ENCODE peak calls at places on chromosomes 11 and 22, in eight cellular contexts. P is thoracic aorta, L is skeletal muscle cell, W is A549, B is right atrium auricular region, T is lower leg skin, Q is AG09309, Z is psoas muscle. H is an unnamed sample.

GRCh38 chr11:106077609-106078517 is at the start of gene AASDHPPT:
- DNase-seq in Q (no peak), W (peak; percentile 1), B (no peak), Z (no peak), L (no peak), T (no peak), P (no peak), H (peak; percentile 28)

GRCh38 chr22:46071451-46072029 is 78.8 kb upstream of the PPARA start:
- DNase-seq in T (peak; percentile 92), P (peak; percentile 72), W (no peak), Z (peak; percentile 97), B (peak; percentile 91), L (peak; percentile 77), Q (peak; percentile 84), H (peak; percentile 77)

GRCh38 chr22:45807156-45807915 is 135.7 kb downstream of the ATXN10 start:
- DNase-seq in L (no peak), P (no peak), Z (no peak), Q (no peak), B (no peak), W (no peak), T (no peak), H (no peak)

GRCh38 chr11:126564588-126564987 is 209.1 kb downstream of the ST3GAL4 start:
- DNase-seq in L (no peak), P (no peak), Q (no peak), B (no peak), T (no peak), W (no peak), Z (no peak), H (no peak)

GRCh38 chr22:17429516-17429915 is 60.3 kb downstream of the CECR2 start:
- DNase-seq in B (no peak), W (no peak), Z (no peak), P (no peak), Q (no peak), L (no peak), T (no peak), H (no peak)

GRCh38 chr11:111105566-111105965 is 140.0 kb upstream of the POU2AF2 start:
- DNase-seq in P (no peak), L (peak; percentile 31), Z (no peak), B (no peak), Q (peak; percentile 11), W (no peak), T (no peak), H (no peak)

GRCh38 chr11:115159122-115159665 is 345.0 kb downstream of the CADM1 start:
- DNase-seq in P (no peak), Z (no peak), B (no peak), Q (no peak), T (no peak), W (no peak), L (no peak), H (no peak)

GRCh38 chr11:59822989-59823566 is 12.5 kb upstream of the MRPL16 start:
- DNase-seq in Q (peak; percentile 20), Z (no peak), T (peak; percentile 23), L (no peak), W (peak; percentile 32), P (no peak), B (no peak), H (peak; percentile 72)

GRCh38 chr11:73999581-74000306 is 9.1 kb downstream of the UCP3 start:
- DNase-seq in L (no peak), W (no peak), B (no peak), P (no peak), Q (no peak), T (no peak), Z (no peak), H (no peak)

GRCh38 chr22:19290400-19291217 is 910 bp downstream of the CLTCL1 start:
- DNase-seq in P (no peak), Q (no peak), T (no peak), B (no peak), W (no peak), L (no peak), Z (peak; percentile 67), H (peak; percentile 4)

GRCh38 chr22:27835446-27835845 is 33.9 kb upstream of the MN1 start:
- DNase-seq in P (no peak), W (no peak), Q (no peak), T (no peak), L (no peak), B (no peak), Z (no peak), H (no peak)

GRCh38 chr22:24994070-24994763 is 41.7 kb downstream of the KIAA1671 start:
- DNase-seq in B (no peak), Z (no peak), Q (no peak), P (no peak), T (no peak), L (no peak), W (no peak), H (peak; percentile 98)

GRCh38 chr22:34068011-34068410 is 147.7 kb upstream of the LARGE1 start:
- DNase-seq in P (no peak), T (no peak), Z (no peak), B (no peak), Q (no peak), W (no peak), L (no peak), H (no peak)

GRCh38 chr22:45483918-45484499 is 18.7 kb upstream of the FBLN1 start:
- DNase-seq in Z (no peak), B (no peak), P (no peak), L (no peak), T (no peak), Q (no peak), W (no peak), H (no peak)

GRCh38 chr11:34732831-34733230 is 111.9 kb downstream of the EHF start:
- DNase-seq in Q (no peak), Z (no peak), W (no peak), T (no peak), P (no peak), L (no peak), B (no peak), H (no peak)

GRCh38 chr11:88709567-88709966 is 356.2 kb downstream of the GRM5 start:
- DNase-seq in Z (no peak), L (no peak), Q (no peak), T (no peak), P (no peak), W (no peak), B (no peak), H (peak; percentile 83)

GRCh38 chr11:8386134-8386864 is 122.6 kb upstream of the LMO1 start:
- DNase-seq in B (no peak), L (no peak), T (no peak), P (no peak), Q (no peak), W (no peak), Z (no peak), H (no peak)

GRCh38 chr11:77819921-77820564 is 479 bp downstream of the RSF1 start:
- DNase-seq in P (no peak), B (no peak), Z (peak; percentile 67), Q (no peak), W (peak; percentile 39), T (peak; percentile 42), L (no peak), H (peak; percentile 17)

GRCh38 chr22:18997925-18998315 is 61.8 kb upstream of the PRODH start:
- DNase-seq in T (no peak), Z (no peak), B (no peak), W (no peak), L (no peak), P (no peak), Q (no peak), H (no peak)

GRCh38 chr22:39360674-39361413 is 11.1 kb downstream of the SYNGR1 start:
- DNase-seq in T (no peak), L (no peak), B (no peak), W (no peak), Z (no peak), Q (no peak), P (no peak), H (peak; percentile 74)

GRCh38 chr11:106456651-106457050 is 379.2 kb downstream of the AASDHPPT start:
- DNase-seq in P (no peak), Z (no peak), W (no peak), T (no peak), B (no peak), Q (no peak), L (no peak), H (peak; percentile 89)

DNA sequence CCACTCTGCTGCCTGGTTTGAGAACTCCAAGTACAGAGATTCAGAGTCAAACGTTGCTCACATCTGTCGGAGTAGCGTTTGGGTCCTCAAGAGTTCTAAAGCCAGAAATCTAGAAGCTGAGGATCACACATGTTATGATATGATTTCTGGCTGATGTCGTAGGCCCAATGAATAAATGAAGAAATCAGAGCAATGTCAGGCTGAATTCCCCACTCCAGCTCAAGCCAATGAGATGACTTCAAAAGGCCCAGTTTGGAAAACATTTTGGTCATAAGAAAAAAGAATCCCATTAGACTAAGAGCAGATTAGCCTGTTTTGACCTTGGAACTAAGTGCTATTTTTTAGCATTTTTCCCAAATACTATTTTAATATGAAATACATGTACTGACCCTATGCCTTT is 106.7 kb downstream of the ETS1 start:
- DNase-seq in W (no peak), B (no peak), Q (no peak), Z (no peak), T (no peak), L (no peak), P (no peak), H (no peak)
- H3K4me3 ChIP-seq in W (no peak overlapping the region), B (no peak overlapping the region), Q (no peak overlapping the region), Z (no peak overlapping the region), T (no peak overlapping the region), L (no peak overlapping the region), P (no peak overlapping the region), H (no peak overlapping the region)

DNA sequence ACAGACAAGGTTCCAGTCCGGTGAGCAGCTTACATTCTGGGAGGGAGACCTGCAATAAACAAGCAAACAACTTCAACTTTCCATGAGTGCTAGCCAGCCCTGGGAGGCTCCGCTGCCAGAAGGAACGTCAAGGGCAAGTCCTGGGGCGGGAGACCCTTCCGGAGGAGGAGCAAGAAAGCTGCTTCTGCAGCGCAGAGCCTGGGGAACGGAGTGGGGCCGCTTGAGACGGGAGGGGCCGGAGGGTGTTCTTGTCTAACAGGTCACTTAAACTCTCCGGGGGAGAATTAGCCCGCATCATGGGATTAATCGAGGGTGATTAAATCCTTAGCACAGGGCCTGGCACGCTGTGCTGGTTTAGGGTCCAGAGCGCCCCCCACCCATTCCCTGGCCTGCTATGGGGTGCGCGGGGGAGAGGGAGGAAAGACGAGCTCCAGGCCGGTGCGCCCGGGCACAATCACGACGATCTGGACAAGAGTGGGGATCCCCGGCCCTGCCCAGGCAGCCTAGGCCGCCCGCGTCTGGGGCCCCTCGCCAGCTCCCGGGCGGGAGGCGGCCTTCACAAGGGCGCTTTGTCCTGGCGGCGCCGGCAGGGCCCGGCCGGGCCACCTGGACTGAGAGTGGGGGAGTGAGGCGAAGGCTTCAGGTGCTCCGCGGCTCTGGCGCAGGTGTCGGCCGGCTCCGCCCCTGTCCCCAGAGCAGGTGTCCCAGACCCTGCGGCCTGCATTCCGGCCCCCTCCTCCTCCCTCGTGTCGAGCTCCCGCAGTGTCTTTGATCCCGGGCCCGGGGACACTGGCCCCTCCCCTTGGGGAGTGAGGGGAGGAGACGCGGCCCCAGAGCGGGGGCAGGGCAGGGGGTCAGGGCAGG is 663 bp upstream of the LARGE2 start:
- DNase-seq in Q (no peak), B (no peak), L (no peak), Z (peak; percentile 47), T (no peak), P (no peak), W (no peak), H (no peak)
- H3K4me3 ChIP-seq in Q (no peak overlapping the region), B (peak overlapping the region; percentile 37), L (no peak overlapping the region), Z (peak overlapping the region; percentile 52), T (no peak overlapping the region), P (peak overlapping the region; percentile 57), W (peak overlapping the region; percentile 55), H (peak overlapping the region; percentile 37)

GRCh38 chr11:82732348-82732733 is 1.3 kb downstream of the FAM181B start:
- DNase-seq in W (no peak), Q (no peak), P (no peak), L (no peak), T (no peak), Z (no peak), B (no peak), H (no peak)
- H3K4me3 ChIP-seq in W (peak overlapping the region; percentile 52), Q (no peak overlapping the region), P (peak overlapping the region; percentile 80), L (no peak overlapping the region), T (no peak overlapping the region), Z (peak overlapping the region; percentile 56), B (peak overlapping the region; percentile 66), H (peak overlapping the region; percentile 60)

GRCh38 chr22:21447694-21448402 is 19.3 kb upstream of the TMEM191C start:
- DNase-seq in W (no peak), Z (peak; percentile 41), B (no peak), L (no peak), Q (no peak), T (peak; percentile 10), P (no peak), H (no peak)
- H3K4me3 ChIP-seq in W (no peak overlapping the region), Z (no peak overlapping the region), B (no peak overlapping the region), L (no peak overlapping the region), Q (no peak overlapping the region), T (no peak overlapping the region), P (no peak overlapping the region), H (no peak overlapping the region)

H was measured in bronchial epithelial cell.